ENCODE peak calls at places on chromosomes 4 and X, in eight cellular contexts. L is C1 segment of cervical spinal cord; X is substantia nigra; H is H9; N is LHCN-M2; Y is NCI-H1092; C is stimulated activated CD4-positive, alpha-beta T cell treated with anti-CD3 and anti-CD28 coated beads, Interleukin-2, amount 100 ng/mL, for 48 hours; E is activated CD4-positive, alpha-beta T cell treated with anti-CD3 and anti-CD28 coated beads, Interleukin-2, amount 50 U/mL, for 48 hours. I is an unnamed sample.

GRCh38 chr4:7861440-7861881 is 78.2 kb downstream of the AFAP1 start:
- DNase-seq in Y (no peak), X (no peak), L (no peak), E (no peak), H (peak), C (no peak), N (peak), I (no peak)

GRCh38 chr4:5890063-5890727 is 2.7 kb downstream of the CRMP1 start:
- DNase-seq in L (peak), H (peak), C (no peak), Y (peak), N (peak), E (no peak), X (peak), I (peak)

GRCh38 chr4:105473340-105474109 is at the start of gene PPA2:
- DNase-seq in N (peak), X (peak), C (peak), E (peak), H (peak), L (peak), Y (peak), I (peak)

GRCh38 chr4:183190900-183191527 is 92.0 kb downstream of the WWC2 start:
- DNase-seq in E (no peak), X (no peak), C (no peak), L (no peak), H (no peak), N (no peak), Y (no peak), I (no peak)

GRCh38 chrX:136198010-136198409 is 50.7 kb downstream of the FHL1 start:
- DNase-seq in C (no peak), E (no peak), Y (no peak), H (no peak), N (no peak), X (no peak), L (no peak), I (no peak)

GRCh38 chrX:84501798-84502628 is at the start of gene HDX:
- DNase-seq in C (peak), L (peak), N (peak), E (peak), H (peak), X (peak), Y (peak), I (peak)

GRCh38 chr4:155999743-156000142 is 46.1 kb upstream of the CTSO start:
- DNase-seq in C (no peak), E (no peak), X (peak), N (no peak), Y (no peak), H (peak), L (peak), I (no peak)

GRCh38 chr4:14888790-14889189 is 113.5 kb upstream of the CPEB2 start:
- DNase-seq in H (no peak), N (no peak), E (no peak), Y (no peak), X (no peak), C (no peak), L (no peak), I (no peak)

GRCh38 chr4:88751258-88752075 is 53.8 kb upstream of the NAP1L5 start:
- DNase-seq in H (no peak), E (no peak), X (no peak), N (no peak), L (no peak), Y (no peak), C (no peak), I (no peak)

I was measured in occipital lobe.